ENCODE peak calls at places on chromosomes 7 and 10, in eight cellular contexts. M is CD8-positive, alpha-beta T cell; O is Caco-2; N is endodermal cell; G is right atrium auricular region; A is BJ; K is cardiac fibroblast; E is mucosa of descending colon. T is an unnamed sample.
A peak's percentile ranks its signal among the peaks of the same experiment; 100 is the strongest.

GRCh38 chr7:88638583-88638982 is 120.9 kb upstream of the ZNF804B start:
- DNase-seq in E (no peak), O (no peak), M (no peak), A (no peak), K (no peak), N (no peak), G (no peak), T (no peak)

GRCh38 chr7:148662646-148663045 is 36.1 kb upstream of the CUL1 start:
- DNase-seq in O (no peak), N (no peak), K (no peak), A (no peak), E (no peak), M (no peak), G (no peak), T (no peak)

GRCh38 chr10:124497196-124497990 is 35.8 kb downstream of the LHPP start:
- DNase-seq in G (no peak), A (no peak), K (no peak), O (no peak), N (no peak), M (no peak), E (peak; percentile 23), T (no peak)

GRCh38 chr7:100632951-100633717 is 8.2 kb downstream of the TFR2 start:
- DNase-seq in M (peak; percentile 57), N (peak; percentile 81), E (peak; percentile 77), O (peak; percentile 85), A (no peak), K (peak; percentile 23), G (peak; percentile 61), T (no peak)

GRCh38 chr10:92901819-92902234 is 53.5 kb downstream of the EXOC6 start:
- DNase-seq in K (no peak), M (peak; percentile 11), E (no peak), O (no peak), G (no peak), A (no peak), N (no peak), T (no peak)

GRCh38 chr10:72248477-72249151 is 25.1 kb upstream of the DDIT4 start:
- DNase-seq in O (no peak), G (peak; percentile 93), E (peak; percentile 94), K (peak; percentile 91), M (peak; percentile 77), N (peak; percentile 85), A (no peak), T (peak; percentile 46)

GRCh38 chr10:69716711-69717560 is 84.8 kb upstream of the COL13A1 start:
- DNase-seq in N (peak; percentile 92), M (peak; percentile 53), K (peak; percentile 70), O (peak; percentile 73), E (no peak), G (no peak), A (no peak), T (no peak)

GRCh38 chr7:74400420-74401136 is 53.1 kb upstream of the GTF2IRD1 start:
- DNase-seq in O (no peak), A (no peak), E (no peak), N (peak; percentile 53), M (no peak), K (no peak), G (no peak), T (no peak)

GRCh38 chr7:102044984-102045673 is 227.7 kb downstream of the CUX1 start:
- DNase-seq in G (no peak), A (peak; percentile 85), M (no peak), O (no peak), K (peak; percentile 71), E (no peak), N (no peak), T (no peak)

GRCh38 chr10:125340871-125341270 is 180.5 kb upstream of the CTBP2 start:
- DNase-seq in M (no peak), A (no peak), E (no peak), G (no peak), K (peak; percentile 30), N (no peak), O (no peak), T (no peak)

GRCh38 chr10:119025776-119026175 is 3.7 kb upstream of the NANOS1 start:
- DNase-seq in G (no peak), M (no peak), E (no peak), N (no peak), A (no peak), K (no peak), O (no peak), T (peak; percentile 77)

GRCh38 chr7:94591185-94591584 is 64.7 kb downstream of the SGCE start:
- DNase-seq in N (no peak), G (no peak), A (no peak), M (no peak), O (no peak), K (no peak), E (no peak), T (no peak)

GRCh38 chr10:114990991-114991390 is 53.0 kb downstream of the TRUB1 start:
- DNase-seq in E (no peak), G (no peak), N (no peak), A (no peak), M (no peak), K (no peak), O (no peak), T (no peak)

GRCh38 chr7:144827581-144828139 is 8.2 kb downstream of the TPK1 start:
- DNase-seq in E (no peak), K (peak; percentile 94), N (peak; percentile 59), G (no peak), O (peak; percentile 89), M (no peak), A (no peak), T (no peak)

GRCh38 chr7:155354371-155355048 is 56.8 kb downstream of the INSIG1 start:
- DNase-seq in K (no peak), O (no peak), E (no peak), A (no peak), G (no peak), N (no peak), M (no peak), T (no peak)

GRCh38 chr10:48554668-48555067 is 50.2 kb downstream of the ARHGAP22 start:
- DNase-seq in A (no peak), O (no peak), M (no peak), K (no peak), E (no peak), G (peak; percentile 57), N (peak; percentile 43), T (no peak)

GRCh38 chr10:7915923-7916322 is 97.6 kb downstream of the TAF3 start:
- DNase-seq in G (no peak), K (peak; percentile 75), N (no peak), M (no peak), O (no peak), E (no peak), A (peak; percentile 18), T (peak; percentile 91)

GRCh38 chr10:4868357-4868657 is 42.3 kb downstream of the AKR1E2 start:
- DNase-seq in E (no peak), A (no peak), K (peak; percentile 21), N (no peak), M (no peak), G (no peak), O (no peak), T (no peak)

GRCh38 chr10:77618117-77618516 is 19.5 kb downstream of the KCNMA1 start:
- DNase-seq in G (no peak), N (no peak), A (no peak), K (no peak), E (no peak), O (no peak), M (no peak), T (no peak)

GRCh38 chr7:22715969-22716368 is 11.0 kb upstream of the IL6 start:
- DNase-seq in N (no peak), E (no peak), M (no peak), A (no peak), K (no peak), G (no peak), O (no peak), T (no peak)

GRCh38 chr7:22709857-22710256 is 17.1 kb upstream of the IL6 start:
- DNase-seq in M (no peak), K (no peak), A (no peak), N (no peak), O (no peak), G (no peak), E (no peak), T (no peak)

GRCh38 chr7:22717760-22718159 is 9.2 kb upstream of the IL6 start:
- DNase-seq in E (no peak), G (no peak), N (no peak), M (no peak), A (no peak), K (no peak), O (no peak), T (no peak)

GRCh38 chr7:22713463-22713862 is 13.5 kb upstream of the IL6 start:
- DNase-seq in G (no peak), K (no peak), N (no peak), E (no peak), A (no peak), M (no peak), O (no peak), T (no peak)

DNA sequence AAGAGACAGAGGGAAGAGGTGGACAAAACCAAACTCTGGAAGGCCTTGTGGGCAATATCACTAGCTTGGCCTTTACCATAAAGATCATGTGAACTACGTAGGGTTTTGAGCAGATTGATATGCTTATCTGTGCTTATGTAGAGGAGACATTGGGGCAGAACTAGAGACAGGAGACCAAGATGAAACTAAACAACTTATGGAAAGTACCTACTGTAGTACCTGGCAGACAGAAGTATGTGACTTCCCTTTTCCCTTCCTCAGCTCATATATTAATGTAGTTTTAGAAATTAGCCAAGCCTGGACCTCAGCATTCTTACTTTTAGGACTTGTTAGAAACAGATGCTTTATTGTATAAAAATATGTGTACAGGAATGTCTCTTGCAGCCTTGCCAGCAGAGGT is 14.0 kb upstream of the IL6 start:
- DNase-seq in O (no peak), M (no peak), A (no peak), G (no peak), N (no peak), E (no peak), K (no peak), T (no peak)
- TF ChIP-seq CTCF in O (no peak), M (no peak), A (no peak), G (no peak), N (no peak), E (no peak), K (no peak), T (no peak)

GRCh38 chr10:28293238-28294168 is 9.4 kb downstream of the MPP7 start:
- DNase-seq in N (peak; percentile 45), E (no peak), M (no peak), K (peak; percentile 24), A (no peak), G (no peak), O (no peak), T (no peak)
- H3K4me3 ChIP-seq in N (no peak overlapping the region), E (no peak overlapping the region), M (no peak overlapping the region), K (no peak overlapping the region), A (no peak overlapping the region), G (no peak overlapping the region), O (no peak overlapping the region), T (no peak overlapping the region)

GRCh38 chr7:107130487-107131220 is 38.1 kb upstream of the HBP1 start:
- DNase-seq in G (no peak), E (no peak), M (no peak), K (no peak), O (no peak), A (no peak), N (peak; percentile 67), T (no peak)
- TF ChIP-seq CTCF in G (no peak), E (no peak), M (no peak), K (peak; percentile 32), O (peak; percentile 39), A (no peak), N (peak; percentile 67), T (no peak)

DNA sequence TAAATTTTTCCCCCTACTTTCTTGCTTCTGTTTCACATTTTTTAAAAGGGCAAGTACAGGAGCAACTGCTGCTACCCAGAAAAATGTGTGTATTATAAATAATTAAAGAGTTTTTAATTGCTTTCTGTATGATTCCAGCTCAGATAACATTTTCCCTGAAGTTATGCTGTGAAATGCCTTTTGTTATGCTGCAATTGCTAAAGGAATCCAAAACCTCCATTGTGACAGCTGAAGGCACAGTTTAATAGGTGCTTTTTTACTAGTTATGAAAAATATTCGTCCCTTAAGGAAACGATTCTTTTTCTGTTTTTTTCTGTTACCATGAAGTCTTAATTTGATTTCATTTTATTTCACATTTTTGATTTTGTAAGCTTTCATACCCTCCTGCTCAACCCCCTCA is 83.2 kb downstream of the ZNRF2 start:
- DNase-seq in O (no peak), M (no peak), A (no peak), E (no peak), K (no peak), N (no peak), G (no peak), T (no peak)
- H3K4me3 ChIP-seq in O (no peak overlapping the region), M (no peak overlapping the region), A (no peak overlapping the region), E (no peak overlapping the region), K (no peak overlapping the region), N (no peak overlapping the region), G (no peak overlapping the region), T (no peak overlapping the region)